ENCODE peak calls at places on chromosomes 7 and 10, in nine cellular contexts. L is stimulated activated naive CD8-positive, alpha-beta T cell treated with anti-CD3 and anti-CD28 coated beads, Interleukin-15, Interleukin-2, amounts not matched to agents 100 U/mL and 50 U/mL, for 24 hours; V is anterior cingulate cortex; O is activated T-helper 1 cell treated with anti-CD3 and anti-CD28 coated beads, Interleukin-2, amount 50 U/mL, for 16 hours; D is AG20443; X is stimulated activated CD8-positive, alpha-beta memory T cell treated with anti-CD3 and anti-CD28 coated beads, Interleukin-2, amount 100 ng/mL, for 48 hours; Q is RPMI7951; I is amygdala; E is body of pancreas. G is an unnamed sample.

GRCh38 chr7:1418505-1419309 is 40.6 kb downstream of the MICALL2 start:
- DNase-seq in Q (peak), O (no peak), D (peak), I (peak), V (no peak), X (no peak), L (no peak), E (no peak), G (peak)

GRCh38 chr7:51186531-51186930 is 130.1 kb downstream of the COBL start:
- DNase-seq in Q (peak), O (no peak), E (no peak), L (no peak), X (no peak), V (peak), I (no peak), D (peak), G (no peak)

GRCh38 chr10:47296111-47296894 is 3.7 kb upstream of the GDF10 start:
- DNase-seq in I (no peak), V (no peak), L (no peak), O (no peak), E (no peak), D (no peak), X (no peak), Q (no peak), G (no peak)

GRCh38 chr7:14085901-14086300 is 96.4 kb upstream of the ETV1 start:
- DNase-seq in O (no peak), X (no peak), I (no peak), Q (no peak), D (no peak), L (no peak), E (no peak), V (no peak), G (no peak)

GRCh38 chr7:138720286-138720685 is 19.1 kb upstream of the SVOPL start:
- DNase-seq in I (no peak), O (no peak), L (no peak), X (no peak), V (no peak), E (no peak), Q (no peak), D (no peak), G (no peak)

GRCh38 chr10:132291826-132292225 is 15.9 kb downstream of the STK32C start:
- DNase-seq in L (no peak), O (no peak), V (no peak), Q (no peak), E (no peak), D (no peak), X (no peak), I (no peak), G (no peak)

GRCh38 chr7:31919678-31920369 is 150.4 kb downstream of the PDE1C start:
- DNase-seq in D (no peak), V (no peak), Q (no peak), L (no peak), O (no peak), X (no peak), I (no peak), E (no peak), G (no peak)

GRCh38 chr7:6505685-6506559 is 45.3 kb downstream of the GRID2IP start:
- DNase-seq in I (no peak), X (no peak), Q (peak), D (no peak), O (no peak), V (no peak), E (no peak), L (no peak), G (no peak)

GRCh38 chr7:118183254-118183585 is 744 bp upstream of the LSM8 start:
- DNase-seq in O (no peak), Q (peak), X (no peak), E (no peak), V (no peak), D (peak), L (no peak), I (no peak), G (peak)